ENCODE peak calls at places on chromosomes 7 and 10, in four cellular contexts. Y is upper lobe of right lung, C is pancreas, S is fibroblast of mammary gland. M is an unnamed sample.

GRCh38 chr10:71068811-71069411 is 143.5 kb upstream of the UNC5B start:
- DNase-seq in Y (no peak), S (peak; percentile 28), C (no peak), M (peak; percentile 6)

GRCh38 chr10:1540144-1540543 is 197.2 kb downstream of the ADARB2 start:
- DNase-seq in C (no peak), S (no peak), Y (peak; percentile 16), M (no peak)

GRCh38 chr10:12588091-12588850 is 238.9 kb downstream of the CAMK1D start:
- DNase-seq in S (no peak), Y (no peak), C (no peak), M (no peak)

GRCh38 chr10:72832701-72833100 is 60.8 kb upstream of the OIT3 start:
- DNase-seq in Y (no peak), C (no peak), S (no peak), M (peak; percentile 32)

GRCh38 chr10:6647811-6648526 is 67.9 kb upstream of the PRKCQ start:
- DNase-seq in S (peak; percentile 14), Y (peak; percentile 66), C (peak; percentile 21), M (no peak)

GRCh38 chr7:138212314-138212713 is 136.1 kb downstream of the AKR1D1 start:
- DNase-seq in C (peak; percentile 61), S (no peak), Y (no peak), M (no peak)

GRCh38 chr7:8362723-8363369 is 70.6 kb upstream of the NXPH1 start:
- DNase-seq in S (no peak), Y (no peak), C (no peak), M (no peak)

GRCh38 chr7:30694218-30694745 is 12.0 kb upstream of the CRHR2 start:
- DNase-seq in S (no peak), C (peak; percentile 85), Y (no peak), M (no peak)

GRCh38 chr10:108911814-108912541 is 1011.3 kb downstream of the XPNPEP1 start:
- DNase-seq in S (peak; percentile 65), C (peak; percentile 52), Y (peak; percentile 70), M (peak; percentile 50)

GRCh38 chr7:68187549-68187948 is 1190.9 kb downstream of the TYW1 start:
- DNase-seq in Y (no peak), C (no peak), S (no peak), M (no peak)

GRCh38 chr7:140571537-140572122 is 69.0 kb downstream of the DENND2A start:
- DNase-seq in C (no peak), S (peak; percentile 33), Y (no peak), M (no peak)

GRCh38 chr10:75400769-75401568 is 595 bp downstream of the ZNF503 start:
- DNase-seq in Y (peak; percentile 83), S (peak; percentile 26), C (peak; percentile 65), M (peak; percentile 71)

GRCh38 chr10:96858038-96858705 is 26.1 kb downstream of the LCOR start:
- DNase-seq in Y (no peak), C (no peak), S (peak; percentile 22), M (no peak)

GRCh38 chr7:50308301-50309129 is 4.0 kb downstream of the IKZF1 start:
- DNase-seq in C (no peak), S (no peak), Y (no peak), M (no peak)

GRCh38 chr10:80158598-80159127 is 26.1 kb downstream of the PLAC9 start:
- DNase-seq in Y (no peak), S (peak; percentile 99), C (peak; percentile 24), M (peak; percentile 99)

GRCh38 chr7:105796365-105796764 is 80.0 kb downstream of the ATXN7L1 start:
- DNase-seq in C (no peak), S (peak; percentile 61), Y (no peak), M (no peak)

GRCh38 chr7:96636979-96637378 is 72.7 kb downstream of the SEM1 start:
- DNase-seq in C (no peak), Y (no peak), S (no peak), M (no peak)

GRCh38 chr10:95761939-95762492 is 6.1 kb downstream of the ENTPD1 start:
- DNase-seq in C (no peak), S (no peak), Y (no peak), M (no peak)

GRCh38 chr7:127689194-127689772 is 37.3 kb downstream of the SND1 start:
- DNase-seq in Y (no peak), S (no peak), C (no peak), M (peak; percentile 10)

GRCh38 chr10:128123853-128124252 is 2.4 kb downstream of the MKI67 start:
- DNase-seq in C (no peak), Y (no peak), S (no peak), M (no peak)

GRCh38 chr10:117631276-117632151 is 89.0 kb downstream of the EMX2 start:
- DNase-seq in Y (no peak), S (no peak), C (no peak), M (no peak)

DNA sequence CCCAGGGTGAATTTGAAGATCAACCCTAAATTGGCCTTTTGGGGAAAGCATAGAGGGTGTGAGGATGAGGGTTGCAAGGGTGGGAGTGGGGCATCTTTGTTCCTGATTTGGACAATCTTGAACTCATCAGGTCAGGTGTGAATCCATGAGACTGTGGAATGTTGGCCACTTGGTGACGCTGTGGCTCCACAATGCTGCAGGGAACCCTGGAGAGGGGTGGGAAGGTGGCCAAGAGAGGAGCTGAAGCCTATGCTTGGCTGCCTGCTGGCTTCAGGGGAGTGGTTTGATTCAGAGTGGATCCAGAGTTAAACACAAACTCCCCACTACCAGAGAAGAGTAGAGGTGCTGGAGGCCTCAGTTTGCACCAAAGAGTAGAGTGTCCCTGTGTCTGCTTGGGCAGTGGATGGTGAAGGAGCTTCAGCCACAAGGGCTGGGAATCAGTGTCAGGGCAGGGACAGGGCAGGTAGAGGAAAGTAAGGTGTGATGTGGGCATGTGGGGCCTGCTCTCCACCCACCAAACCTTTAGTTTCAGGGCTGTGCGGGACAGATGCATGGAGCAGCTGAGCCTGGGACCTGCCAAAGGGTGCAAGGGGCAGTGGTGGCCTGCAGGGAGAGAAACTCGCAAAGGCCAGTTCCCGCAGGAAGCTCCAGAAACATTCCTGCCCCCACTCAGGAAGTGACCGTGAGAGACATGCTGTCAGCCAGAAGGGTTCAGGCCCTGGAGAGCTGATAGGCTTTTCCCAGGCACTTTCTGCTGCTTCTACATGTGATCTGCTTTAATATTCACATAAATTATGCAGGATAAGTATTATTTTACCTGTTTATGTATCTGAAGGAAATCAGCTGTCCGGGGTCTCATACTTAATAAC is 81.0 kb upstream of the PRSS58 start:
- DNase-seq in C (no peak), Y (no peak), S (peak; percentile 47), M (no peak)
- TF ChIP-seq CTCF in C (no peak), Y (no peak), S (peak; percentile 47), M (no peak)

GRCh38 chr7:2037805-2038635 is 194.7 kb downstream of the MAD1L1 start:
- DNase-seq in C (peak; percentile 41), S (peak; percentile 49), Y (peak; percentile 40), M (peak; percentile 71)
- H3K4me3 ChIP-seq in C (no peak overlapping the region), S (peak overlapping the region; percentile 15), Y (peak overlapping the region; percentile 44), M (peak overlapping the region; percentile 49)

GRCh38 chr7:19989906-19990305 is 216.5 kb upstream of the TMEM196 start:
- DNase-seq in Y (no peak), C (no peak), S (no peak), M (no peak)

GRCh38 chr7:19988860-19989259 is 215.4 kb upstream of the TMEM196 start:
- DNase-seq in Y (no peak), S (no peak), C (no peak), M (no peak)

GRCh38 chr7:19982841-19983835 is 209.7 kb upstream of the TMEM196 start:
- DNase-seq in C (no peak), S (peak; percentile 79), Y (no peak), M (peak; percentile 77)

DNA sequence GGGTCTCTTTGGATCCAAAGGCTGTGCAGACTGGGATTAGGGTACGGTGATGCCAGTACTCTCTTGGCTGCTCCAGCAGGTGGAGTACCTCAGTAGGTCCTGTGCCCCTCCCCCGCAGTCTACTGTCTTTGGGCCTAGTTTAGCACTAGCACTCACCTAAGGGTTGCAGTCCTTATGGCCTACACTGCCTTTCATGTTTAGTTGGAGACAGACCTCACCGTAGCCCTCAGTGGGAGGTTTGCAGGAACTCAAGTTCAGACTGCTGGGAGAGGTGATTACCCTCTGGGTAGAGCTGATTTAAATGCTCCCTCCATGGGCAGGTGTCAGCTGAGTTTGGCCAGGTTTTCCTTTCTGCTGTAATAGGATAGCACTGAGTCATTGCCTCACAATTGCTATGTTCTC is 210.8 kb upstream of the TMEM196 start:
- DNase-seq in C (no peak), Y (no peak), S (no peak), M (no peak)
- TF ChIP-seq CTCF in C (no peak), Y (no peak), S (no peak), M (no peak)

GRCh38 chr7:147173883-147174282 is 1057.3 kb downstream of the CNTNAP2 start:
- DNase-seq in C (no peak), Y (no peak), S (no peak), M (no peak)
- H3K4me3 ChIP-seq in C (no peak overlapping the region), Y (no peak overlapping the region), S (no peak overlapping the region), M (no peak overlapping the region)

M was measured in fibroblast of pulmonary artery.